ENCODE peak calls at places on chromosomes 3 and 15, in five cellular contexts. L, Z, D, V and A are unnamed samples.
A peak's percentile ranks its signal among the peaks of the same experiment; 100 is the strongest.

GRCh38 chr15:22877607-22878006 is 39.1 kb downstream of the NIPA2 start:
- DNase-seq in L (no peak), Z (no peak), D (no peak), V (no peak), A (no peak)

GRCh38 chr3:14413381-14414071 is 11.1 kb downstream of the SLC6A6 start:
- DNase-seq in L (no peak), Z (no peak), D (peak; percentile 45), V (no peak), A (no peak)

GRCh38 chr15:92393994-92394326 is 279 bp downstream of the ST8SIA2 start:
- DNase-seq in L (no peak), Z (no peak), D (no peak), V (no peak), A (no peak)

GRCh38 chr3:138542977-138543376 is 51.1 kb downstream of the CEP70 start:
- DNase-seq in L (no peak), Z (no peak), D (no peak), V (no peak), A (no peak)

GRCh38 chr15:61393949-61394348 is 164.8 kb upstream of the RORA start:
- DNase-seq in L (no peak), Z (no peak), D (no peak), V (no peak), A (no peak)

GRCh38 chr3:101938262-101938847 is 89.0 kb downstream of the NFKBIZ start:
- DNase-seq in L (no peak), Z (no peak), D (no peak), V (no peak), A (no peak)

GRCh38 chr3:146594843-146595482 is 10.2 kb downstream of the PLSCR5 start:
- DNase-seq in L (no peak), Z (no peak), D (no peak), V (peak; percentile 3), A (no peak)

GRCh38 chr3:101703169-101703568 is 16.7 kb upstream of the RPL24 start:
- DNase-seq in L (peak; percentile 41), Z (no peak), D (no peak), V (no peak), A (no peak)

GRCh38 chr15:85381850-85382751 is 1.7 kb downstream of the AKAP13 start:
- DNase-seq in L (peak; percentile 22), Z (no peak), D (no peak), V (no peak), A (no peak)